ENCODE peak calls at places on chromosomes 12 and 14, in nine cellular contexts. V is fibroblast of lung, E is ovary, C is MM.1S, L is left ventricle myocardium inferior, Y is dorsolateral prefrontal cortex, N is sigmoid colon, Z is brain microvascular endothelial cell, O is SK-N-SH. K is an unnamed sample.

GRCh38 chr12:124727244-124727673 is 136.4 kb downstream of the SCARB1 start:
- DNase-seq in V (peak; percentile 72), E (no peak), C (peak; percentile 7), L (peak; percentile 72), Y (peak; percentile 61), N (peak; percentile 90), Z (no peak), O (no peak), K (no peak)

GRCh38 chr12:46786774-46787173 is 39.0 kb downstream of the SLC38A4 start:
- DNase-seq in V (peak; percentile 72), E (no peak), C (no peak), L (no peak), Y (no peak), N (no peak), Z (peak; percentile 65), O (no peak), K (peak; percentile 72)

GRCh38 chr12:52523825-52524224 is 3.6 kb upstream of the KRT5 start:
- DNase-seq in V (no peak), E (no peak), C (no peak), L (no peak), Y (no peak), N (no peak), Z (no peak), O (no peak), K (no peak)

GRCh38 chr14:22313172-22313801 is 275.7 kb downstream of the DAD1 start:
- DNase-seq in V (peak; percentile 64), E (no peak), C (no peak), L (no peak), Y (no peak), N (no peak), Z (no peak), O (no peak), K (no peak)

GRCh38 chr12:116365606-116366455 is 88.3 kb upstream of the MED13L start:
- DNase-seq in V (no peak), E (no peak), C (no peak), L (no peak), Y (no peak), N (no peak), Z (no peak), O (no peak), K (no peak)

GRCh38 chr14:23640524-23641141 is 4.5 kb downstream of the DHRS2 start:
- DNase-seq in V (peak; percentile 2), E (peak; percentile 89), C (no peak), L (peak; percentile 29), Y (no peak), N (peak; percentile 83), Z (peak; percentile 51), O (peak; percentile 24), K (peak; percentile 91)

GRCh38 chr12:127383281-127383680 is 883.7 kb upstream of the TMEM132C start:
- DNase-seq in V (peak; percentile 88), E (no peak), C (no peak), L (no peak), Y (no peak), N (no peak), Z (no peak), O (no peak), K (no peak)

GRCh38 chr12:108253540-108253939 is 85.6 kb downstream of the CMKLR1 start:
- DNase-seq in V (no peak), E (no peak), C (no peak), L (no peak), Y (peak; percentile 68), N (no peak), Z (no peak), O (peak; percentile 70), K (no peak)

GRCh38 chr14:103539056-103539825 is 10.2 kb downstream of the TRMT61A start:
- DNase-seq in V (no peak), E (no peak), C (no peak), L (no peak), Y (no peak), N (no peak), Z (no peak), O (no peak), K (no peak)

GRCh38 chr12:71565568-71565967 is 98.1 kb downstream of the ZFC3H1 start:
- DNase-seq in V (peak; percentile 18), E (no peak), C (no peak), L (no peak), Y (no peak), N (no peak), Z (no peak), O (no peak), K (no peak)

GRCh38 chr12:4857472-4858291 is 52.0 kb upstream of the KCNA1 start:
- DNase-seq in V (peak; percentile 57), E (peak; percentile 60), C (peak; percentile 80), L (peak; percentile 62), Y (peak; percentile 81), N (peak; percentile 81), Z (peak; percentile 65), O (peak; percentile 70), K (no peak)

GRCh38 chr12:54300267-54300731 is 516 bp downstream of the NFE2 start:
- DNase-seq in V (no peak), E (no peak), C (no peak), L (no peak), Y (no peak), N (no peak), Z (no peak), O (no peak), K (no peak)
- H3K4me3 ChIP-seq in V (peak overlapping the region; percentile 26), E (no peak overlapping the region), C (no peak overlapping the region), L (peak overlapping the region; percentile 48), Y (no peak overlapping the region), N (no peak overlapping the region), Z (peak overlapping the region; percentile 26), O (no peak overlapping the region), K (peak overlapping the region; percentile 34)

GRCh38 chr14:61662437-61663311 is 32.6 kb upstream of the HIF1A start:
- DNase-seq in V (peak; percentile 83), E (no peak), C (peak; percentile 87), L (no peak), Y (no peak), N (no peak), Z (peak; percentile 76), O (peak; percentile 19), K (no peak)
- H3K4me3 ChIP-seq in V (no peak overlapping the region), E (no peak overlapping the region), C (no peak overlapping the region), L (no peak overlapping the region), Y (no peak overlapping the region), N (no peak overlapping the region), Z (no peak overlapping the region), O (no peak overlapping the region), K (no peak overlapping the region)

GRCh38 chr14:50726372-50727107 is 58.4 kb upstream of the SAV1 start:
- DNase-seq in V (peak; percentile 91), E (no peak), C (no peak), L (no peak), Y (no peak), N (no peak), Z (peak; percentile 1), O (no peak), K (peak; percentile 61)
- H3K4me3 ChIP-seq in V (no peak overlapping the region), E (no peak overlapping the region), C (no peak overlapping the region), L (no peak overlapping the region), Y (no peak overlapping the region), N (no peak overlapping the region), Z (no peak overlapping the region), O (no peak overlapping the region), K (no peak overlapping the region)

GRCh38 chr12:130688027-130688778 is 27.9 kb downstream of the RIMBP2 start:
- DNase-seq in V (no peak), E (no peak), C (no peak), L (no peak), Y (no peak), N (no peak), Z (no peak), O (no peak), K (no peak)
- H3K4me3 ChIP-seq in V (no peak overlapping the region), E (no peak overlapping the region), C (no peak overlapping the region), L (no peak overlapping the region), Y (no peak overlapping the region), N (no peak overlapping the region), Z (no peak overlapping the region), O (no peak overlapping the region), K (no peak overlapping the region)

DNA sequence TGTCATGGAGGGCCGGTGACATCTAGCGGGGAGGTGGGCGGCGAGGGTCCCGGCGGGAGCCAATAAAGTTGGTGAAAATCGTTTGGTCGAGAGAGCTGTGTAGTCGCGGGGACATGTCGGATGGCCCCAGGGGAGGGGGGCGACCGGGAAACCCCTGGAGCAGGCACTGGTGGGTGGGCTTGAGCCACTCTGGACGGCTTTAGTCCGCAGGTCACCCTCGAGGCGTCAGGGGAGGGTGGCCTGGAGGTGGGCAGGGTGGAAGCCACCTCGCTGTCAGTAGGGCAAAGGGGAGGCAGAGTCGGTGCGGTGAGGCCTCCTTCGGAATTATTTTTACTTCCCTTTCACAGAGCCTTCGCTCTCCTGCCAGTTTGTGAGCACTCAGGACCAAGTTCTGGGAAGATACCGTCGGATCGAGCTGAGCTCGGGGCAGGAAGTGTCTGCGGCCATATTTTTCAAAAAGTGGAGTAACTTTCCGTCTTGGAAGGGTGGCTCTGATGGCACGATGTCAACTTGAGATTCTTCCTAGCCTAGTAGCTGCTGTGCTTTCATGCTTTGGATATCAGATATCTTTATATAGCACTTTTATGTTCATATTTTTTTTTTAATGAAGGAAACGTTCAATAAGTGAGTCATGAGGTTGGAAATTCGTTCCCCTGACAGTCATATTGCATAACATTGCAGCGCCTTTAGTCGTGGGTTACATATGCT is 28.2 kb downstream of the WBP11 start:
- DNase-seq in V (peak; percentile 44), E (no peak), C (no peak), L (peak; percentile 31), Y (no peak), N (peak; percentile 83), Z (peak; percentile 50), O (peak; percentile 49), K (peak; percentile 42)
- H3K4me3 ChIP-seq in V (peak overlapping the region; percentile 82), E (peak overlapping the region; percentile 51), C (peak overlapping the region; percentile 77), L (peak overlapping the region; percentile 81), Y (peak overlapping the region; percentile 81), N (peak overlapping the region; percentile 86), Z (peak overlapping the region; percentile 94), O (peak overlapping the region; percentile 77), K (peak overlapping the region; percentile 84)

GRCh38 chr12:44876554-44877275 is 600 bp upstream of the NELL2 start:
- DNase-seq in V (peak; percentile 48), E (peak; percentile 19), C (peak; percentile 28), L (no peak), Y (no peak), N (no peak), Z (no peak), O (peak; percentile 82), K (no peak)

GRCh38 chr12:44873898-44874297 is 2.2 kb downstream of the NELL2 start:
- DNase-seq in V (peak; percentile 8), E (no peak), C (peak; percentile 11), L (no peak), Y (no peak), N (no peak), Z (no peak), O (peak; percentile 20), K (no peak)

GRCh38 chr12:44875417-44875953 is 630 bp downstream of the NELL2 start:
- DNase-seq in V (no peak), E (no peak), C (no peak), L (no peak), Y (no peak), N (no peak), Z (no peak), O (peak; percentile 55), K (no peak)

GRCh38 chr12:44875954-44876553 is at the start of gene NELL2:
- DNase-seq in V (peak; percentile 35), E (peak; percentile 21), C (peak; percentile 50), L (no peak), Y (peak; percentile 62), N (no peak), Z (no peak), O (peak; percentile 83), K (no peak)

GRCh38 chr12:44874981-44875416 is 1.1 kb downstream of the NELL2 start:
- DNase-seq in V (no peak), E (no peak), C (peak; percentile 10), L (no peak), Y (no peak), N (no peak), Z (no peak), O (peak; percentile 23), K (no peak)
- H3K4me3 ChIP-seq in V (no peak overlapping the region), E (no peak overlapping the region), C (peak overlapping the region; percentile 60), L (peak overlapping the region; percentile 69), Y (peak overlapping the region; percentile 72), N (peak overlapping the region; percentile 51), Z (no peak overlapping the region), O (peak overlapping the region; percentile 47), K (peak overlapping the region; percentile 49)